ENCODE peak calls at places on chromosomes 3 and 15, in eight cellular contexts. G, T, O, Z, C, I, F and M are unnamed samples.

GRCh38 chr3:36312351-36312750 is 68.0 kb upstream of the STAC start:
- DNase-seq in G (no peak), T (no peak), O (no peak), Z (peak; percentile 2), C (no peak), I (no peak), F (no peak), M (no peak)

GRCh38 chr3:64399205-64399800 is 174.0 kb upstream of the PRICKLE2 start:
- DNase-seq in G (no peak), T (no peak), O (peak; percentile 48), Z (peak; percentile 57), C (peak; percentile 35), I (no peak), F (no peak), M (no peak)

GRCh38 chr3:146421814-146422748 is 47.3 kb downstream of the PLSCR2 start:
- DNase-seq in G (no peak), T (no peak), O (peak; percentile 36), Z (no peak), C (no peak), I (no peak), F (no peak), M (no peak)

GRCh38 chr15:85800460-85801123 is 5.9 kb upstream of the KLHL25 start:
- DNase-seq in G (peak; percentile 72), T (no peak), O (peak; percentile 89), Z (peak; percentile 13), C (peak; percentile 90), I (no peak), F (no peak), M (peak; percentile 86)

GRCh38 chr3:45322616-45323015 is 65.8 kb upstream of the LARS2 start:
- DNase-seq in G (no peak), T (no peak), O (no peak), Z (no peak), C (no peak), I (no peak), F (no peak), M (no peak)

GRCh38 chr3:16768956-16769355 is 115.8 kb upstream of the PLCL2 start:
- DNase-seq in G (no peak), T (no peak), O (peak; percentile 54), Z (no peak), C (no peak), I (no peak), F (no peak), M (no peak)

GRCh38 chr15:39195988-39196486 is 384.8 kb upstream of the THBS1 start:
- DNase-seq in G (no peak), T (no peak), O (peak; percentile 80), Z (no peak), C (no peak), I (no peak), F (no peak), M (no peak)

GRCh38 chr3:58651268-58651667 is 15.3 kb downstream of the FAM3D start:
- DNase-seq in G (no peak), T (no peak), O (no peak), Z (no peak), C (no peak), I (no peak), F (no peak), M (no peak)

GRCh38 chr3:16058511-16058910 is 116.0 kb upstream of the GALNT15 start:
- DNase-seq in G (no peak), T (no peak), O (no peak), Z (no peak), C (no peak), I (no peak), F (no peak), M (no peak)

GRCh38 chr3:57060089-57060829 is at the start of gene SPATA12:
- DNase-seq in G (peak; percentile 91), T (no peak), O (peak; percentile 98), Z (peak; percentile 20), C (peak; percentile 91), I (no peak), F (no peak), M (peak; percentile 82)

GRCh38 chr15:65638681-65639089 is 16.9 kb downstream of the SLC24A1 start:
- DNase-seq in G (no peak), T (peak; percentile 23), O (peak; percentile 62), Z (peak; percentile 41), C (peak; percentile 54), I (no peak), F (peak; percentile 10), M (no peak)

GRCh38 chr3:14204605-14205284 is 26.1 kb downstream of the LSM3 start:
- DNase-seq in G (no peak), T (no peak), O (peak; percentile 40), Z (no peak), C (no peak), I (no peak), F (no peak), M (peak; percentile 57)

GRCh38 chr3:51773529-51773928 is 5.5 kb downstream of the IQCF6 start:
- DNase-seq in G (no peak), T (no peak), O (no peak), Z (no peak), C (no peak), I (no peak), F (no peak), M (no peak)

GRCh38 chr3:52317601-52318000 is 1.5 kb downstream of the DNAH1 start:
- DNase-seq in G (peak; percentile 85), T (peak; percentile 67), O (no peak), Z (no peak), C (peak; percentile 79), I (peak; percentile 64), F (peak; percentile 70), M (peak; percentile 82)

GRCh38 chr3:36494461-36495109 is 114.3 kb downstream of the STAC start:
- DNase-seq in G (no peak), T (no peak), O (no peak), Z (no peak), C (peak; percentile 20), I (no peak), F (no peak), M (peak; percentile 46)

GRCh38 chr3:25803833-25804232 is 13.9 kb downstream of the OXSM start:
- DNase-seq in G (no peak), T (no peak), O (no peak), Z (no peak), C (no peak), I (no peak), F (no peak), M (no peak)

GRCh38 chr3:52468336-52468735 is 12.9 kb downstream of the NISCH start:
- DNase-seq in G (no peak), T (no peak), O (no peak), Z (peak; percentile 14), C (no peak), I (no peak), F (no peak), M (no peak)

GRCh38 chr3:58473275-58473674 is 18.6 kb upstream of the KCTD6 start:
- DNase-seq in G (no peak), T (no peak), O (no peak), Z (no peak), C (no peak), I (no peak), F (no peak), M (no peak)

GRCh38 chr3:50474717-50475116 is 28.7 kb downstream of the CACNA2D2 start:
- DNase-seq in G (no peak), T (no peak), O (peak; percentile 15), Z (no peak), C (no peak), I (no peak), F (no peak), M (no peak)

GRCh38 chr3:122123885-122124284 is 59.6 kb upstream of the CASR start:
- DNase-seq in G (no peak), T (no peak), O (no peak), Z (no peak), C (no peak), I (no peak), F (no peak), M (no peak)

GRCh38 chr3:30181546-30181945 is 424.9 kb upstream of the TGFBR2 start:
- DNase-seq in G (no peak), T (no peak), O (no peak), Z (no peak), C (no peak), I (no peak), F (no peak), M (no peak)

GRCh38 chr15:68608206-68608843 is 29.5 kb downstream of the CORO2B start:
- DNase-seq in G (peak; percentile 94), T (no peak), O (no peak), Z (no peak), C (peak; percentile 38), I (no peak), F (no peak), M (no peak)

GRCh38 chr3:194259982-194260856 is 90.9 kb downstream of the CPN2 start:
- DNase-seq in G (no peak), T (no peak), O (no peak), Z (no peak), C (peak; percentile 14), I (no peak), F (no peak), M (no peak)

GRCh38 chr3:37197810-37198371 is 23.5 kb upstream of the LRRFIP2 start:
- DNase-seq in G (no peak), T (no peak), O (peak; percentile 82), Z (no peak), C (no peak), I (no peak), F (no peak), M (no peak)